ENCODE peak calls at places on chromosomes 6 and 20, in four cellular contexts. L is psoas muscle; W is CD8-positive, alpha-beta T cell; O is fibroblast of mammary gland. J is an unnamed sample.
A peak's percentile ranks its signal among the peaks of the same experiment; 100 is the strongest.

GRCh38 chr20:59403962-59404314 is 103.5 kb downstream of the EDN3 start:
- DNase-seq in L (no peak), W (no peak), O (no peak), J (no peak)

GRCh38 chr6:160124605-160125004 is 3.0 kb downstream of the SLC22A1 start:
- DNase-seq in L (no peak), W (no peak), O (no peak), J (no peak)

GRCh38 chr20:23231561-23232218 is 118.9 kb upstream of the NXT1 start:
- DNase-seq in L (no peak), W (no peak), O (peak; percentile 81), J (no peak)

GRCh38 chr6:131843768-131844167 is 35.9 kb downstream of the ENPP1 start:
- DNase-seq in L (no peak), W (no peak), O (no peak), J (no peak)

GRCh38 chr6:150418825-150419594 is 50.2 kb downstream of the IYD start:
- DNase-seq in L (peak; percentile 64), W (peak; percentile 60), O (peak; percentile 53), J (no peak)

GRCh38 chr6:21935561-21936028 is 342.0 kb downstream of the SOX4 start:
- DNase-seq in L (no peak), W (no peak), O (peak; percentile 72), J (no peak)

GRCh38 chr6:52543729-52544324 is 33.0 kb downstream of the TRAM2 start:
- DNase-seq in L (no peak), W (no peak), O (peak; percentile 56), J (no peak)

GRCh38 chr6:74073896-74074295 is 377.9 kb downstream of the CD109 start:
- DNase-seq in L (no peak), W (no peak), O (peak; percentile 82), J (no peak)

GRCh38 chr6:161161889-161162624 is 111.8 kb downstream of the AGPAT4 start:
- DNase-seq in L (no peak), W (no peak), O (peak; percentile 58), J (no peak)

GRCh38 chr6:136012948-136013347 is 161.4 kb downstream of the PDE7B start:
- DNase-seq in L (no peak), W (no peak), O (peak; percentile 26), J (no peak)

GRCh38 chr6:106628658-106629102 is 618 bp downstream of the RTN4IP1 start:
- DNase-seq in L (no peak), W (no peak), O (peak; percentile 8), J (no peak)

GRCh38 chr6:135002974-135003703 is 51.5 kb downstream of the HBS1L start:
- DNase-seq in L (no peak), W (no peak), O (no peak), J (no peak)

GRCh38 chr6:55299285-55299684 is 28.0 kb upstream of the GFRAL start:
- DNase-seq in L (no peak), W (no peak), O (no peak), J (no peak)

GRCh38 chr20:7723284-7723683 is 217.0 kb downstream of the HAO1 start:
- DNase-seq in L (no peak), W (no peak), O (peak; percentile 90), J (no peak)

GRCh38 chr20:39624316-39624715 is 662.2 kb downstream of the DHX35 start:
- DNase-seq in L (no peak), W (no peak), O (no peak), J (no peak)

GRCh38 chr6:42140756-42141602 is 1.4 kb downstream of the C6orf132 start:
- DNase-seq in L (peak; percentile 61), W (no peak), O (peak; percentile 42), J (no peak)

GRCh38 chr20:17916365-17916996 is 52.1 kb downstream of the SNX5 start:
- DNase-seq in L (no peak), W (no peak), O (no peak), J (no peak)

GRCh38 chr6:112086744-112087135 is 542 bp downstream of the TUBE1 start:
- DNase-seq in L (no peak), W (no peak), O (peak; percentile 67), J (no peak)

GRCh38 chr6:42294759-42295158 is 77.1 kb upstream of the MRPS10 start:
- DNase-seq in L (no peak), W (no peak), O (peak; percentile 87), J (no peak)

GRCh38 chr6:151024597-151024996 is 159.1 kb downstream of the MTHFD1L start:
- DNase-seq in L (no peak), W (no peak), O (no peak), J (no peak)

GRCh38 chr6:156773935-156774871 is 3.0 kb upstream of the ARID1B start:
- DNase-seq in L (no peak), W (no peak), O (peak; percentile 24), J (no peak)

GRCh38 chr20:22819134-22819533 is 216.0 kb upstream of the SSTR4 start:
- DNase-seq in L (no peak), W (no peak), O (no peak), J (no peak)

DNA sequence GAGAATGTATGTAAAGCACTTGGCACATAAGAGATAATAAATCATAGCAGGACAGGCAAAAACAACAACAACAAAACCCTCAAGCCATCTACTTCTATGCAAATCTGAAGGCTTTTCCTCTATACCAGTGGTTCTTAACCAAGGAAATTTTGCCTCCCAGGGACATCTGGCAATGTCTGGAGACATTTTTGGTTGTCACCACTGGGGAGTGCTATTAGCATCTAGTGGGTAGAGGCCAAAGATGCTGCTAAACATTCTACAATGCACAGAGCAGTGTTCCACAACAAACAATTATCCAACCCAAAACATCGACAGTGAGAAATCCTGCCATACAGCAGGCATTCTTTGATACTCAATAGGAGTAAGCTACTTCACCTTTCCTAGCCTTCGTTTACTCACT is 28.2 kb downstream of the NDRG3 start:
- DNase-seq in L (no peak), W (no peak), O (peak; percentile 18), J (no peak)
- TF ChIP-seq CTCF in L (peak; percentile 56), W (no peak), O (peak; percentile 28), J (peak; percentile 62)

DNA sequence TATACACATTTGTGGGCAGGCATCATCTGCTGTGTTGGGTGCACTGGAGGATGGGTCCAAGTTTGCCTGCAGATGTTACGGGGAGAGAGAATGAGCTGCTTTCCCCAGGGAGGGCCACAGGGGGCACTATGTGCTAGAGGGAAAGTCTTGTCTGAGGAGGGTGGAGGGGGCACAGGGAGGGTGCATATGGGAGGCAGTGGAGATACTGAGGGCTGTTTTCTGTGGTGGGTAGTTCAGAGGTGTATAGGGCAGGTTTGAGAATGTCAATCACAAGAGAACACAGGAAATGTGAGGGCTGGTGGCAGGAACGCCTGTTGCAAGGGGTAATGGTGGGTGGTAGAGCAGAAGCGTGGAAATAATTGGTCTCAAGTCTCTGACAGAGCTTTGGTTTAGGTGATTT is 7.7 kb upstream of the PTPRA start:
- DNase-seq in L (no peak), W (peak; percentile 21), O (no peak), J (no peak)
- TF ChIP-seq CTCF in L (no peak), W (peak; percentile 26), O (no peak), J (no peak)

GRCh38 chr6:162913206-162913605 is 185.4 kb downstream of the PACRG start:
- DNase-seq in L (no peak), W (no peak), O (no peak), J (no peak)

GRCh38 chr6:162904069-162904663 is 176.4 kb downstream of the PACRG start:
- DNase-seq in L (no peak), W (no peak), O (no peak), J (no peak)

GRCh38 chr6:162906479-162906878 is 178.7 kb downstream of the PACRG start:
- DNase-seq in L (no peak), W (no peak), O (no peak), J (no peak)

DNA sequence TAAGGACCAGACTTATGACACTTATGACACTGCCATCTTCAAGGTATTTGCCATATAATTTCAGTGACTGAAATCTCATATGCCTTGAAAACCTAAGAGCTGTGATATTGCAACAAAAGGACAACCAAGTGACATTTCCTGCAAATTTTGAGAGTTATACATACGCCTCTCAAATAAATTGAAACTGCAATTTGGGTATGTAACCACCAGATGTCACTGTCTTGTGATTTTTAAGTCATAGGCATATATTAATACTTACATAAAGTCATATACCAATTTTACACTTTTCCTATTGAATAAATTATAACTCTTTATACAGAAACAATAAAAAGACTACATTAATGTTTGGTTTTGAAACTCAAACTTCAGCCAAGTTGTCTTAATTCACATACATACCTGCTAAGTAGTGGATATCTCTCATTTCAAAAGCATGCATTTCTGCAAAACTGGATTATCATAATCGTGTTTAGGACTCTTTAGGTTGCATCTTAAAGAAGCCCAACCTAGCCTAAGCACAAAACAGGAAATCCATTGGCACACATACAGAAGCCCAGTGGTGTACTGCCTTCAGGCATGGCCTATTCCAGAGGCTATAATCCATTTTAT is 180.2 kb downstream of the PACRG start:
- DNase-seq in L (no peak), W (no peak), O (peak; percentile 71), J (no peak)
- TF ChIP-seq CTCF in L (peak; percentile 41), W (no peak), O (peak; percentile 58), J (peak; percentile 30)

DNA sequence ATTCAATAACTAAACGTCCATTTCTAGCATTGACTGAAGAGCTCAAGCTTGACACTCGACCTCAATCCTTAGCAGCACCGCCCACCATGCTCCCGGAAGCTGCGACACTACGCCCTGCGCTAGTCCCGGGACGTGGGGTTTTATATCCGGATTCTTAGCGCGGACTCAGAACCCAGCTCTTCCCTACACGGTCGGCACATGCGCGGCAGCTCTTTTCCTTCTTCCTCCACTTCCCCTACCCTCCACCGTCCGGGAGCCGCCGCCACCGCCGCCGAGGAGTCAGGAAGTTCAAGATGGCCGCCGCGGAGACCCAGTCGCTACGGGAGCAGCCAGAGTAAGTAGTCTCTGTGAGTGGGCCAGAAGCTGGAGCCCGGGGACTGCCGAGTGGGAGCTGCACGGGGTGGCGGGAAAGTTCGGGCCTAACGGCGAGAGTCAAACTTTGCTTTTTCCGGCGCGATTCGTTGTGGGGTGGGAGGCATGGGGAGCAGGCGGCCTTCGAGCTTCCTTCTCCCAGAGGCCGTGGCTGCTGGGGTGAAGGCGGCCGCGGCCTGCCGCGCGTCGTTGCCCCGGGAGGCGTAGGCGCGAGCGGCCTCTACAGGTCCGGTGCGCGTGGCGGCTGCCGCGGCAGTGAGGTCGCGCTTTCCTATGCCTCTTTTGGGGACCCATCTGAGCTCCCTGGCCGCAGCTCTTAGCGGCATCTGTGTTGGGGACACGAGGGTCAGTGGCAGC is 57.6 kb downstream of the FAM217A start:
- DNase-seq in L (peak; percentile 96), W (peak; percentile 81), O (peak; percentile 97), J (no peak)
- TF ChIP-seq CTCF in L (peak; percentile 45), W (peak; percentile 41), O (no peak), J (peak; percentile 23)

GRCh38 chr6:44627091-44627878 is 239.8 kb downstream of the CDC5L start:
- DNase-seq in L (no peak), W (no peak), O (no peak), J (no peak)
- TF ChIP-seq CTCF in L (no peak), W (no peak), O (no peak), J (no peak)

GRCh38 chr6:6600865-6601264 is 12.3 kb downstream of the LY86 start:
- DNase-seq in L (no peak), W (no peak), O (no peak), J (no peak)
- TF ChIP-seq CTCF in L (no peak), W (no peak), O (no peak), J (no peak)

GRCh38 chr6:47153066-47153755 is 111.1 kb upstream of the ADGRF1 start:
- DNase-seq in L (no peak), W (no peak), O (peak; percentile 51), J (no peak)
- TF ChIP-seq CTCF in L (no peak), W (no peak), O (no peak), J (no peak)

GRCh38 chr20:50744143-50744792 is 12.9 kb downstream of the PARD6B start:
- DNase-seq in L (peak; percentile 67), W (no peak), O (peak; percentile 90), J (no peak)
- TF ChIP-seq CTCF in L (peak; percentile 16), W (no peak), O (peak; percentile 48), J (peak; percentile 24)

GRCh38 chr20:47317127-47317895 is 39.2 kb downstream of the ZMYND8 start:
- DNase-seq in L (peak; percentile 90), W (peak; percentile 50), O (peak; percentile 98), J (no peak)
- TF ChIP-seq CTCF in L (no peak), W (no peak), O (no peak), J (no peak)

J was measured in D721Med.